ENCODE peak calls at places on chromosome 9, in seven cellular contexts. Y, L, B, A, N, J and H are unnamed samples.

GRCh38 chr9:3467593-3468219 is 58.1 kb downstream of the RFX3 start:
- DNase-seq in Y (peak), L (peak), B (peak), A (no peak), N (peak), J (peak), H (peak)

GRCh38 chr9:21002040-21002439 is 29.4 kb downstream of the HACD4 start:
- DNase-seq in Y (no peak), L (no peak), B (no peak), A (no peak), N (no peak), J (no peak), H (no peak)

GRCh38 chr9:87479801-87480201 is 17.9 kb upstream of the DAPK1 start:
- DNase-seq in Y (no peak), L (no peak), B (no peak), A (no peak), N (no peak), J (peak), H (no peak)

GRCh38 chr9:93262537-93263310 is 78.8 kb downstream of the WNK2 start:
- DNase-seq in Y (no peak), L (no peak), B (peak), A (no peak), N (no peak), J (no peak), H (no peak)

GRCh38 chr9:129476821-129477611 is 143.9 kb downstream of the C9orf50 start:
- DNase-seq in Y (no peak), L (no peak), B (no peak), A (no peak), N (no peak), J (no peak), H (no peak)

GRCh38 chr9:128927731-128928411 is 7.1 kb downstream of the PHYHD1 start:
- DNase-seq in Y (no peak), L (peak), B (peak), A (peak), N (peak), J (peak), H (peak)

GRCh38 chr9:71630371-71630770 is 137.9 kb downstream of the CEMIP2 start:
- DNase-seq in Y (no peak), L (no peak), B (no peak), A (no peak), N (no peak), J (no peak), H (no peak)

GRCh38 chr9:77541600-77541999 is 106.5 kb downstream of the GNA14 start:
- DNase-seq in Y (no peak), L (no peak), B (no peak), A (no peak), N (no peak), J (no peak), H (no peak)

GRCh38 chr9:259405-260404 is 45.0 kb downstream of the DOCK8 start:
- DNase-seq in Y (no peak), L (no peak), B (no peak), A (no peak), N (no peak), J (no peak), H (no peak)

GRCh38 chr9:17509698-17510097 is 69.2 kb upstream of the SH3GL2 start:
- DNase-seq in Y (no peak), L (no peak), B (no peak), A (no peak), N (peak), J (no peak), H (no peak)

GRCh38 chr9:137465000-137465769 is 6.1 kb upstream of the NSMF start:
- DNase-seq in Y (no peak), L (no peak), B (no peak), A (no peak), N (no peak), J (no peak), H (peak)

GRCh38 chr9:4762889-4763521 is 22.0 kb upstream of the AK3 start:
- DNase-seq in Y (no peak), L (no peak), B (peak), A (no peak), N (no peak), J (peak), H (peak)

GRCh38 chr9:35689601-35690446 is at the start of gene TPM2:
- DNase-seq in Y (no peak), L (no peak), B (peak), A (no peak), N (peak), J (no peak), H (no peak)

GRCh38 chr9:134231767-134232166 is 67.4 kb upstream of the RNU6ATAC start:
- DNase-seq in Y (no peak), L (no peak), B (no peak), A (no peak), N (no peak), J (no peak), H (no peak)